ENCODE peak calls at places on chromosomes 2 and 18, in seven cellular contexts. S, K, M, Y, E, D and H are unnamed samples.
A peak's percentile ranks its signal among the peaks of the same experiment; 100 is the strongest.

GRCh38 chr2:157438907-157439791 is 4.7 kb downstream of the CYTIP start:
- DNase-seq in S (no peak), K (no peak), M (peak; percentile 19), Y (peak; percentile 72), E (no peak), D (no peak), H (no peak)

GRCh38 chr2:231684314-231685223 is 23.8 kb upstream of the PTMA start:
- DNase-seq in S (no peak), K (no peak), M (no peak), Y (no peak), E (no peak), D (no peak), H (no peak)

GRCh38 chr2:72013726-72014125 is 133.9 kb downstream of the CYP26B1 start:
- DNase-seq in S (no peak), K (no peak), M (no peak), Y (no peak), E (no peak), D (no peak), H (no peak)

GRCh38 chr2:176158306-176158643 is 1.2 kb downstream of the HOXD3 start:
- DNase-seq in S (no peak), K (no peak), M (no peak), Y (no peak), E (no peak), D (no peak), H (no peak)

GRCh38 chr18:42078711-42079110 is 123.7 kb downstream of the PIK3C3 start:
- DNase-seq in S (no peak), K (no peak), M (no peak), Y (peak; percentile 66), E (no peak), D (no peak), H (no peak)

GRCh38 chr2:175732523-175732922 is 269.5 kb downstream of the LNPK start:
- DNase-seq in S (no peak), K (no peak), M (no peak), Y (no peak), E (no peak), D (no peak), H (no peak)

GRCh38 chr2:170292415-170292814 is 114.5 kb downstream of the MYO3B start:
- DNase-seq in S (no peak), K (peak; percentile 30), M (no peak), Y (no peak), E (no peak), D (no peak), H (no peak)

GRCh38 chr2:40244251-40245010 is 207.5 kb downstream of the SLC8A1 start:
- DNase-seq in S (peak; percentile 57), K (peak; percentile 77), M (peak; percentile 71), Y (peak; percentile 85), E (peak; percentile 82), D (peak; percentile 28), H (peak; percentile 56)

GRCh38 chr2:19050354-19050753 is 308.1 kb downstream of the OSR1 start:
- DNase-seq in S (no peak), K (no peak), M (no peak), Y (no peak), E (no peak), D (no peak), H (no peak)

GRCh38 chr2:147818741-147819140 is 26.1 kb upstream of the ACVR2A start:
- DNase-seq in S (no peak), K (no peak), M (no peak), Y (no peak), E (no peak), D (no peak), H (peak; percentile 42)

GRCh38 chr2:25251461-25252273 is 83.3 kb upstream of the POMC start:
- DNase-seq in S (no peak), K (peak; percentile 30), M (peak; percentile 72), Y (no peak), E (no peak), D (no peak), H (peak; percentile 21)

GRCh38 chr2:101361519-101361918 is 25.8 kb downstream of the CREG2 start:
- DNase-seq in S (no peak), K (peak; percentile 40), M (no peak), Y (no peak), E (no peak), D (no peak), H (no peak)

GRCh38 chr2:43412121-43412753 is 183.6 kb downstream of the THADA start:
- DNase-seq in S (no peak), K (peak; percentile 57), M (no peak), Y (peak; percentile 62), E (no peak), D (no peak), H (peak; percentile 68)

DNA sequence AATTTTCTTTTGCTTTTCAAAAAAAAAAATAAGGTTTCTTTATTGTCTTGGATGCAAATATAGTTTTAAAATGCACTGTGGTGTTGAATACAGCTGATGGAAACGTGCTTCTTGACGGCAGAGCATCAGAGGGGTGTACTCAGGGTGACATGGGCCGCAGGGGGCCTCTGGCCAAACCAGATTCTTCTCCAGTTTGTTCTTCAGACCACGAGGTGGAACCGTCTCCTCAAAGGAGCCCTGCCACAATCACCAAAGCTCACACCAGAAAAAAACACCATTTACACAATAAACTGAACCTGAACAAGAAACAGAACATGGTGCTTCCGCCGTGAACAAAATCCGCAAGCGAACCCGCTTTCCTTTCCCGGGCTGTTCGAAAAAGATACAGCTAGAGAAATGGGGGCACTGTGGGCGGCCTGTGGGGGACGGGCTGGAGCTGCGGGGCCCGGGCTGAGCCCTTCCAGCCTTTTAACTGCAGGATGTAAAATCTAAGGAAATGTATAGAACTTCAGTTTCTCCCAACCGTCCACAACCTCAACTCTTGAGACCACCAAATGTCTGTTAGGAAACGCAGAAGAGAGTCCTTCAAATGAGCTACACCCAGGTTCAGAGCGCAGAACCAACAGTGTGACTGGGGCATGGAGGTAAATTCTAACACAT is 34.5 kb downstream of the PSMG2 start:
- DNase-seq in S (no peak), K (no peak), M (no peak), Y (no peak), E (no peak), D (no peak), H (no peak)
- TF ChIP-seq CTCF in S (no peak), K (no peak), M (no peak), Y (no peak), E (no peak), D (no peak), H (no peak)

DNA sequence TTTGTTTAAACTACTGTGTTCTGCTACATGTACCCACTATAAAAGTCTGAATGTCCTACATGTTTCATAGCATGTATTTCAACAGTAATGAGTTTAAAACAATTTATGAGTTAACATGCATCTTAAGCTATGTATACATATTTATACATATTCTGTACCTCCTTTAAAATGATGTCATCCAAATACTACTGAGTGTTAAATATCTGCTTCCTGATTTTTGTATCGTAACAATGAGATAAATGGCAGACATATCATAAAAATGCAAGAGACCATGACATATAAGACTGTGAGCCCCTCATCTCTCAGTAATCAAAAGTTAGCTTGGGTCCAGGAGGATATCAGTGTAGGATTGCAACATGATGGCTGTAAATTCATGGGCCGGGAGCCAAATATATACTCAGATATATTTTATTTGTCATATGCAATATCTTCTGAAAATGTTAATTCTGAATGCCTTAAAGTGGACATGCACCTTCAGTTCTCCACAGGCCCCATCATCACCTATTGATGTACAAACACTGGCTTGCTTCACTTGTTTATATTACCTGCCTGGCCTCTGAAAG is 3.6 kb downstream of the COL5A2 start:
- DNase-seq in S (no peak), K (no peak), M (no peak), Y (peak; percentile 45), E (no peak), D (no peak), H (no peak)
- H3K4me3 ChIP-seq in S (peak overlapping the region; percentile 66), K (no peak overlapping the region), M (no peak overlapping the region), Y (peak overlapping the region; percentile 89), E (peak overlapping the region; percentile 58), D (no peak overlapping the region), H (no peak overlapping the region)

GRCh38 chr2:179900655-179901054 is 39.2 kb upstream of the ZNF385B start:
- DNase-seq in S (no peak), K (peak; percentile 37), M (no peak), Y (no peak), E (no peak), D (no peak), H (no peak)

GRCh38 chr2:179899666-179900065 is 38.3 kb upstream of the ZNF385B start:
- DNase-seq in S (no peak), K (no peak), M (no peak), Y (no peak), E (no peak), D (no peak), H (no peak)

GRCh38 chr2:179893616-179894015 is 32.2 kb upstream of the ZNF385B start:
- DNase-seq in S (no peak), K (no peak), M (no peak), Y (no peak), E (no peak), D (no peak), H (no peak)

GRCh38 chr2:179898873-179899272 is 37.5 kb upstream of the ZNF385B start:
- DNase-seq in S (no peak), K (peak; percentile 79), M (peak; percentile 26), Y (peak; percentile 37), E (no peak), D (no peak), H (peak; percentile 34)
- TF ChIP-seq CTCF in S (no peak), K (peak; percentile 78), M (peak; percentile 47), Y (peak; percentile 32), E (no peak), D (peak; percentile 22), H (peak; percentile 42)

GRCh38 chr2:224405841-224406370 is 4.0 kb upstream of the FAM124B start:
- DNase-seq in S (no peak), K (no peak), M (no peak), Y (no peak), E (no peak), D (no peak), H (peak; percentile 15)
- H3K4me3 ChIP-seq in S (no peak overlapping the region), K (no peak overlapping the region), M (no peak overlapping the region), Y (no peak overlapping the region), E (no peak overlapping the region), D (no peak overlapping the region), H (no peak overlapping the region)

DNA sequence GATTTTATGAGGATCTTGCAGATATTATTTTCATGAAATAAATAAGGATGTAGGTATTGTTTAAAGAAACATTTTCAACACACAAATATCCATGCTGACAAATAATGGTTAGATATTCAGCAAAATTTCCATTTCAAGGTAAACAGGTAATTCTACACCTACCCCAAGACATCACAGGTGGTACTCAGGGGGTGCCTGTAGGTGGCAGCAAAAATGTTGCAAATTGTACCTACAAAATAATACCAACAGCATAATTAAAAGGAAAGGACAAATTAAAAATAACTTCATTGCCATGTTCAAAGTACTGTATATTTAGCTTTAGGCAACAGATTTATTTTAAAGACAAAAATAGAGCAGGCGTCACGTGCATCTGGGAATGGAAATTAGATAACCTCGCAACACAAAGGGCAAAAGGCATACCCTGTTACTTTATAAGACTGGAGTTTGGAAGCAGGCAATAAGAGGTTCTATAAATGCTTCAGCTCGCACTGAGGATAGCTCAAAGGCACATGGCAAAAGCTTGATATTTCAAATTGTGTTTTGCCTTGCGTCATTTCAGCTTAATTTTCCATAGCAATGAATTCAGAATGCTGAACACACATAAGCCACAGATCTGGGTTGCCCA is 630.5 kb downstream of the TDRD15 start:
- DNase-seq in S (no peak), K (no peak), M (peak; percentile 26), Y (no peak), E (no peak), D (no peak), H (peak; percentile 5)
- TF ChIP-seq CTCF in S (no peak), K (peak; percentile 31), M (no peak), Y (no peak), E (no peak), D (peak; percentile 51), H (no peak)

DNA sequence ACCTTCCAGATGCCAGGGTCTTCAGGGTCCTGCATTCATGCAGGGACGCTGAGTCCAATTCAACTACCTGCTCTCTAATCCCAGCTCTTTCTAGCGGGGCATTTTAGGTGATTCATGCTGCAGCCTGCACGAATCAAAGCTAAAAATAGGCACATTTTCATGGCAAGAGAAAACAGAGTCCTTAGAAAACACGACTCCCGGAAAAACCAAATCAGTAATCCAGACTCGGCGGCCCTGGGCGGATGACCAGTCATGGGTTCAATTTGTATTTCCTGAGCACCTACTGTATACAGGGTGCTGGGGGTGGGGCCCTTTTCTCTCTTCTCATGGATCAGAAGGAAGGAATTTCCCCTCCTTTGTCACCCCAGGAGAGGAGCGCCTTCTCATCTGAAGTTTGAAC is 64.4 kb downstream of the LONRF2 start:
- DNase-seq in S (no peak), K (no peak), M (no peak), Y (peak; percentile 28), E (peak; percentile 60), D (no peak), H (peak; percentile 20)
- H3K4me3 ChIP-seq in S (no peak overlapping the region), K (no peak overlapping the region), M (no peak overlapping the region), Y (no peak overlapping the region), E (no peak overlapping the region), D (no peak overlapping the region), H (no peak overlapping the region)